ENCODE peak calls at places on chromosome 1, in five cellular contexts. One of them, this sample, is unnamed.
A peak's percentile ranks its signal among the peaks of the same experiment; 100 is the strongest.

GRCh38 chr1:63773496-63773814 is 362 bp upstream of the ROR1 start:
- DNase-seq in right lobe of liver: no peak
- DNase-seq in C1 segment of cervical spinal cord: no peak
- DNase-seq in activated CD8-positive, alpha-beta memory T cell treated with anti-CD3 and anti-CD28 coated beads, Interleukin-2, amount 50 U/mL, for 48 hours: no peak
- DNase-seq in caudate nucleus: no peak
- DNase-seq in this sample: no peak

GRCh38 chr1:19203440-19203839 is 6.6 kb downstream of the UBR4 start:
- DNase-seq in right lobe of liver: no peak
- DNase-seq in C1 segment of cervical spinal cord: no peak
- DNase-seq in activated CD8-positive, alpha-beta memory T cell treated with anti-CD3 and anti-CD28 coated beads, Interleukin-2, amount 50 U/mL, for 48 hours: no peak
- DNase-seq in caudate nucleus: no peak
- DNase-seq in this sample: no peak

GRCh38 chr1:33346921-33347649 is 26.2 kb upstream of the A3GALT2 start:
- DNase-seq in right lobe of liver: no peak
- DNase-seq in C1 segment of cervical spinal cord: peak; percentile 34
- DNase-seq in activated CD8-positive, alpha-beta memory T cell treated with anti-CD3 and anti-CD28 coated beads, Interleukin-2, amount 50 U/mL, for 48 hours: no peak
- DNase-seq in caudate nucleus: no peak
- DNase-seq in this sample: no peak

GRCh38 chr1:157948547-157949152 is 44.8 kb upstream of the KIRREL1 start:
- DNase-seq in right lobe of liver: no peak
- DNase-seq in C1 segment of cervical spinal cord: no peak
- DNase-seq in activated CD8-positive, alpha-beta memory T cell treated with anti-CD3 and anti-CD28 coated beads, Interleukin-2, amount 50 U/mL, for 48 hours: no peak
- DNase-seq in caudate nucleus: no peak
- DNase-seq in this sample: no peak

GRCh38 chr1:63874278-63874880 is 100.6 kb downstream of the ROR1 start:
- DNase-seq in right lobe of liver: no peak
- DNase-seq in C1 segment of cervical spinal cord: no peak
- DNase-seq in activated CD8-positive, alpha-beta memory T cell treated with anti-CD3 and anti-CD28 coated beads, Interleukin-2, amount 50 U/mL, for 48 hours: no peak
- DNase-seq in caudate nucleus: no peak
- DNase-seq in this sample: no peak

GRCh38 chr1:246907472-246907871 is 24.3 kb downstream of the AHCTF1 start:
- DNase-seq in right lobe of liver: no peak
- DNase-seq in C1 segment of cervical spinal cord: no peak
- DNase-seq in activated CD8-positive, alpha-beta memory T cell treated with anti-CD3 and anti-CD28 coated beads, Interleukin-2, amount 50 U/mL, for 48 hours: no peak
- DNase-seq in caudate nucleus: no peak
- DNase-seq in this sample: no peak

GRCh38 chr1:59438058-59438560 is 141.2 kb downstream of the FGGY start:
- DNase-seq in right lobe of liver: no peak
- DNase-seq in C1 segment of cervical spinal cord: no peak
- DNase-seq in activated CD8-positive, alpha-beta memory T cell treated with anti-CD3 and anti-CD28 coated beads, Interleukin-2, amount 50 U/mL, for 48 hours: no peak
- DNase-seq in caudate nucleus: no peak
- DNase-seq in this sample: no peak

GRCh38 chr1:12595839-12596821 is 21.9 kb downstream of the DHRS3 start:
- DNase-seq in right lobe of liver: peak; percentile 97
- DNase-seq in C1 segment of cervical spinal cord: peak; percentile 31
- DNase-seq in activated CD8-positive, alpha-beta memory T cell treated with anti-CD3 and anti-CD28 coated beads, Interleukin-2, amount 50 U/mL, for 48 hours: peak; percentile 60
- DNase-seq in caudate nucleus: no peak
- DNase-seq in this sample: no peak

GRCh38 chr1:30478799-30479198 is 244.6 kb downstream of the MATN1 start:
- DNase-seq in right lobe of liver: no peak
- DNase-seq in C1 segment of cervical spinal cord: no peak
- DNase-seq in activated CD8-positive, alpha-beta memory T cell treated with anti-CD3 and anti-CD28 coated beads, Interleukin-2, amount 50 U/mL, for 48 hours: no peak
- DNase-seq in caudate nucleus: no peak
- DNase-seq in this sample: no peak